ENCODE peak calls at places on chromosomes 1 and 21, in ten cellular contexts. T is thoracic aorta, C is NCI-H1694, P is NCI-H1092, W is NCI-H1417 treated with DMSO at 0.1 percent for 48 hours, S is natural killer cell, K is neural progenitor cell, Y is NCI-H524, Q is cardiac muscle cell, L is GM19239. E is an unnamed sample.

GRCh38 chr1:180425956-180426355 is 76.4 kb downstream of the ACBD6 start:
- DNase-seq in C (no peak), Q (no peak), S (no peak), W (no peak), P (no peak), L (no peak), T (no peak), Y (no peak), K (no peak), E (no peak)

GRCh38 chr1:161730050-161730564 is 8.8 kb downstream of the FCRLB start:
- DNase-seq in Y (no peak), C (no peak), L (no peak), P (no peak), S (no peak), W (no peak), K (no peak), T (no peak), Q (no peak), E (no peak)

GRCh38 chr1:41709873-41710272 is 208.8 kb downstream of the HIVEP3 start:
- DNase-seq in L (no peak), Y (no peak), C (no peak), K (no peak), T (no peak), Q (no peak), W (no peak), S (no peak), P (no peak), E (no peak)

GRCh38 chr1:30478799-30479198 is 244.6 kb downstream of the MATN1 start:
- DNase-seq in K (no peak), C (no peak), L (no peak), P (no peak), T (no peak), Q (no peak), S (no peak), W (no peak), Y (no peak), E (no peak)

GRCh38 chr1:207644852-207645631 is at the start of gene CR1L:
- DNase-seq in K (peak), C (no peak), Q (peak), Y (peak), T (peak), P (peak), S (peak), L (peak), W (no peak), E (peak)

GRCh38 chr1:31549807-31550620 is 26.3 kb upstream of the TINAGL1 start:
- DNase-seq in L (no peak), C (no peak), T (no peak), K (no peak), W (no peak), Y (no peak), P (no peak), Q (no peak), S (no peak), E (peak)

GRCh38 chr1:169527461-169528213 is 41.9 kb upstream of the SLC19A2 start:
- DNase-seq in K (no peak), L (no peak), W (no peak), P (no peak), Q (no peak), Y (no peak), T (no peak), C (no peak), S (no peak), E (no peak)

GRCh38 chr1:30525980-30526651 is 197.3 kb downstream of the MATN1 start:
- DNase-seq in S (no peak), Y (no peak), P (no peak), K (no peak), W (no peak), C (no peak), L (no peak), T (no peak), Q (peak), E (peak)

GRCh38 chr1:230753191-230753585 is 6.0 kb downstream of the CAPN9 start:
- DNase-seq in C (no peak), K (no peak), S (no peak), W (no peak), T (no peak), Q (no peak), L (no peak), Y (no peak), P (peak), E (no peak)

GRCh38 chr1:93758842-93759515 is 77.3 kb upstream of the BCAR3 start:
- DNase-seq in T (no peak), Q (no peak), P (no peak), K (no peak), S (peak), Y (no peak), C (no peak), L (no peak), W (no peak), E (no peak)

GRCh38 chr21:44294391-44295162 is 5.3 kb upstream of the PFKL start:
- DNase-seq in S (no peak), K (no peak), L (no peak), C (no peak), T (no peak), W (no peak), Q (no peak), P (peak), Y (no peak), E (no peak)

GRCh38 chr1:85277802-85278201 is 1.4 kb upstream of the BCL10 start:
- DNase-seq in L (no peak), C (no peak), P (no peak), Q (no peak), S (no peak), T (no peak), K (no peak), W (no peak), Y (no peak), E (no peak)

GRCh38 chr1:225950905-225951351 is 9.9 kb upstream of the LEFTY2 start:
- DNase-seq in Y (no peak), W (no peak), K (no peak), T (no peak), L (no peak), C (no peak), S (no peak), P (no peak), Q (no peak), E (no peak)

GRCh38 chr1:167966050-167966449 is 29.2 kb upstream of the MPC2 start:
- DNase-seq in T (no peak), K (no peak), Q (no peak), W (no peak), C (no peak), L (no peak), P (no peak), S (no peak), Y (no peak), E (no peak)

E was measured in adipocyte.